ENCODE peak calls at places on chromosomes 5 and 9, in seven cellular contexts. X is neural progenitor cell; F is psoas muscle; C is coronary artery; N is CD4-positive, alpha-beta T cell; T is uterus; B is stomach. W is an unnamed sample.

GRCh38 chr5:131953969-131954368 is 8.5 kb upstream of the MEIKIN start:
- DNase-seq in B (no peak), C (no peak), X (no peak), F (no peak), N (no peak), T (no peak), W (no peak)

GRCh38 chr5:78472469-78473106 is 112.2 kb downstream of the SCAMP1 start:
- DNase-seq in B (no peak), X (no peak), F (no peak), T (no peak), N (no peak), C (no peak), W (no peak)

GRCh38 chr9:122383992-122384461 is 13.2 kb downstream of the PTGS1 start:
- DNase-seq in C (peak; percentile 41), T (no peak), N (no peak), X (no peak), B (no peak), F (no peak), W (no peak)

GRCh38 chr5:156950716-156951115 is 12.3 kb downstream of the TIMD4 start:
- DNase-seq in N (no peak), X (no peak), C (no peak), B (no peak), T (no peak), F (no peak), W (no peak)

GRCh38 chr9:116870566-116870965 is 183.5 kb downstream of the TRIM32 start:
- DNase-seq in N (no peak), C (no peak), F (no peak), X (no peak), T (no peak), B (no peak), W (no peak)

GRCh38 chr9:17810728-17811634 is 232.1 kb downstream of the SH3GL2 start:
- DNase-seq in B (peak; percentile 65), X (peak; percentile 88), C (no peak), N (no peak), F (no peak), T (peak; percentile 71), W (peak; percentile 40)

GRCh38 chr9:34580358-34580757 is 9.2 kb downstream of the CNTFR start:
- DNase-seq in B (no peak), X (peak; percentile 96), T (no peak), C (no peak), F (no peak), N (no peak), W (no peak)

GRCh38 chr9:115653231-115653630 is 500.4 kb upstream of the PAPPA start:
- DNase-seq in F (no peak), C (no peak), X (no peak), T (no peak), N (no peak), B (no peak), W (no peak)

GRCh38 chr5:61298580-61298979 is 33.5 kb upstream of the ZSWIM6 start:
- DNase-seq in C (no peak), X (no peak), F (no peak), T (no peak), N (no peak), B (peak; percentile 60), W (no peak)

GRCh38 chr5:40154194-40154593 is 525.5 kb upstream of the PTGER4 start:
- DNase-seq in X (no peak), F (no peak), B (no peak), T (no peak), N (no peak), C (no peak), W (no peak)

GRCh38 chr5:80701597-80701996 is 46.8 kb upstream of the DHFR start:
- DNase-seq in T (no peak), N (no peak), C (no peak), X (no peak), B (no peak), F (no peak), W (no peak)

GRCh38 chr5:179973391-179973790 is 65.7 kb upstream of the TBC1D9B start:
- DNase-seq in N (no peak), X (no peak), F (no peak), T (no peak), B (no peak), C (no peak), W (no peak)
- TF ChIP-seq CTCF in N (no peak), X (no peak), F (no peak), T (no peak), B (no peak), C (no peak), W (no peak)

GRCh38 chr5:43039468-43040286 is 442 bp downstream of the ANXA2R start:
- DNase-seq in T (peak; percentile 61), X (peak; percentile 82), N (peak; percentile 65), B (peak; percentile 51), C (no peak), F (peak; percentile 88), W (no peak)
- TF ChIP-seq CTCF in T (no peak), X (peak; percentile 8), N (peak; percentile 23), B (no peak), C (no peak), F (peak; percentile 2), W (no peak)

GRCh38 chr9:2193565-2193964 is 178.4 kb downstream of the SMARCA2 start:
- DNase-seq in F (no peak), X (no peak), T (no peak), C (no peak), N (no peak), B (no peak), W (no peak)
- TF ChIP-seq CTCF in F (no peak), X (peak; percentile 16), T (no peak), C (no peak), N (no peak), B (no peak), W (no peak)

DNA sequence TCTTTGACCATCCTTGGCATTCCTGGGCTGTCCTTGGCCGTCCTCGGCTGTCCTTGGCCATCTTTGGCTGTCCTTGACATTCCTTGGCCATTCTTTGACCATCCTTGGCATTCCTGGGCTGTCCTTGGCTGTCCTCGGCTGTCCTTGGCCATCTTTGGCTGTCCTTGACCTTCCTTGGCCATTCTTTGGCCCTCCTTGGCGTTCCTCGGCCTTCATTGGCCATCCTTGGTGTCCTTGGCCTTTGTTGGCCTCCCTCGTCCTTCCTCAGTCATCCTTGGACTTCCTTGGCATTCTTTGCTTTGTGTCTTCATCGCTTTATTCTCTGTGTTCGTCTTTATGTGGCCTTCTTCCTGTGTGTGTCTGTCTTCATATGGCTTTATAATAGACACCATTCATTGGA is 20.7 kb downstream of the NDUFS6 start:
- DNase-seq in F (no peak), X (no peak), N (no peak), C (peak; percentile 49), T (no peak), B (no peak), W (no peak)
- TF ChIP-seq CTCF in F (no peak), X (no peak), N (no peak), C (no peak), T (no peak), B (no peak), W (no peak)

GRCh38 chr9:69675563-69675962 is 3.4 kb upstream of the APBA1 start:
- DNase-seq in B (no peak), X (no peak), T (no peak), N (no peak), F (no peak), C (no peak), W (no peak)

GRCh38 chr9:69674741-69675438 is 2.7 kb upstream of the APBA1 start:
- DNase-seq in N (no peak), T (no peak), F (no peak), C (no peak), X (no peak), B (no peak), W (no peak)

GRCh38 chr9:69671904-69672827 is at the start of gene APBA1:
- DNase-seq in T (peak; percentile 62), C (peak; percentile 80), N (peak; percentile 21), F (peak; percentile 77), X (peak; percentile 84), B (peak; percentile 47), W (no peak)

GRCh38 chr9:69672828-69673640 is 863 bp upstream of the APBA1 start:
- DNase-seq in C (peak; percentile 87), T (peak; percentile 75), N (peak; percentile 49), F (peak; percentile 92), X (peak; percentile 96), B (peak; percentile 82), W (peak; percentile 31)

DNA sequence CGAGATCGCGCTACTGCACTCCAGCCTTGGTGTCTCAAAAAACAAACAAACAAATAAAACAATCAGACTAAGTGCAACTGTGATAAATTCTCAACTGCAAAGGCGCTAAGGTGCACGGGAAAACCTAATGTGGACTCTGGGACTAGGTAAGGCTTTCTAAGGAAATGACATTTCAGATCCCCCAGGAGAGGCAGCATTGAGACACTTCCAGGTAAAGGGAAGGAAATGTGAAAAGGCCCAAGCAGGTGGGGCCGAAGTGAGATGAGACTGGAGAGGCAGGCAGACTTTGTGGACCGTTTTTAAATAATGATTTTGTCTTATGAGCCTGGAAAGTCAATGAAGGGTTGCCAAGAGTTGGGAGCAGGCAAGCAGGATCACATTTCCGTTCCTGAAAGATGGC is 1.9 kb upstream of the APBA1 start:
- DNase-seq in F (no peak), C (no peak), N (no peak), B (no peak), T (no peak), X (peak; percentile 20), W (no peak)
- TF ChIP-seq CTCF in F (no peak), C (no peak), N (no peak), B (no peak), T (no peak), X (peak; percentile 22), W (no peak)

DNA sequence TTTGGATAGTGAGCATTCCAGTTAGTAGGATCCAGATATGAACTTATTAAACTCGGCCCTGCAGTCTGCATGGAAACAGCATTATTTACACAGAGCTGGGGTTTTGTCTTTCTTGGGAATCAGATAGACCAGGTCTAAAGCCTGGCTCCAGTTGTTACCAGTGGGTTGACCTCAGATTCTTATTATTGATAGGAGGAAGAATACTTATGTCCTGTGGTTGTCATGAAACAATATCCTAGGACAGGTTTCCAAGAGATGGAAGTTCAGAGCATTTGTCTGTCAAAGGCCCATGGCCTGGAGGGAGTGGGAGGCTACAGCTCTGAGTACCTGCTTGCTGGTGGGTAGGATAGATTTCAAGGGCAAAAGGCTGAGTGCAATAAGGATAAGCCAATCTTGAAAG is 129.2 kb downstream of the BOD1 start:
- DNase-seq in B (no peak), T (no peak), N (no peak), C (no peak), X (no peak), F (no peak), W (no peak)
- TF ChIP-seq CTCF in B (no peak), T (no peak), N (no peak), C (no peak), X (no peak), F (no peak), W (no peak)

GRCh38 chr5:176675676-176676360 is 28.5 kb downstream of the TSPAN17 start:
- DNase-seq in X (peak; percentile 66), T (no peak), C (no peak), F (no peak), B (no peak), N (no peak), W (no peak)
- TF ChIP-seq CTCF in X (peak; percentile 77), T (no peak), C (no peak), F (peak; percentile 18), B (no peak), N (no peak), W (no peak)

W was measured in omental fat pad.